ENCODE peak calls at places on chromosomes 5 and 9, in six cellular contexts. H is NCI-H2171 treated with DMSO at 0.1 percent for 48 hours; L is stimulated activated naive CD4-positive, alpha-beta T cell treated with Interleukin-2 at 50 U/mL for 16 hours; E is bronchial epithelial cell; M is stimulated activated effector memory CD8-positive, alpha-beta T cell treated with anti-CD3 and anti-CD28 coated beads, Interleukin-12 subunit alpha, Interleukin-12 subunit beta, amount 100 ng/mL, for 72 hours; N is activated T-cell treated with anti-CD3 and anti-CD28 coated beads for 48 hours. W is an unnamed sample.

GRCh38 chr5:141250576-141250975 is 5.4 kb downstream of the PCDHB15 start:
- DNase-seq in H (peak; percentile 18), L (no peak), E (no peak), M (no peak), N (no peak), W (no peak)

GRCh38 chr5:110873773-110874437 is 135.1 kb downstream of the SLC25A46 start:
- DNase-seq in H (no peak), L (no peak), E (no peak), M (no peak), N (no peak), W (no peak)

GRCh38 chr9:125663127-125663526 is 43.9 kb downstream of the MAPKAP1 start:
- DNase-seq in H (no peak), L (no peak), E (peak; percentile 84), M (no peak), N (no peak), W (no peak)

GRCh38 chr9:122168356-122168755 is 8.6 kb downstream of the MORN5 start:
- DNase-seq in H (no peak), L (no peak), E (no peak), M (no peak), N (no peak), W (no peak)

GRCh38 chr9:127884427-127884911 is 7.0 kb upstream of the AK1 start:
- DNase-seq in H (peak; percentile 97), L (no peak), E (no peak), M (no peak), N (no peak), W (no peak)

GRCh38 chr9:113622600-113623400 is 159.3 kb downstream of the RGS3 start:
- DNase-seq in H (peak; percentile 56), L (peak; percentile 43), E (peak; percentile 71), M (no peak), N (peak; percentile 78), W (no peak)

GRCh38 chr5:170503970-170504525 is at the start of gene KCNIP1:
- DNase-seq in H (peak; percentile 20), L (no peak), E (no peak), M (no peak), N (no peak), W (no peak)

GRCh38 chr5:175494271-175495183 is 16.2 kb downstream of the SFXN1 start:
- DNase-seq in H (no peak), L (no peak), E (peak; percentile 79), M (no peak), N (no peak), W (no peak)

GRCh38 chr9:88198346-88198807 is 60.1 kb upstream of the SPATA31C2 start:
- DNase-seq in H (no peak), L (no peak), E (peak; percentile 35), M (no peak), N (no peak), W (no peak)

GRCh38 chr9:137236936-137237421 is 4.1 kb upstream of the TUBB4B start:
- DNase-seq in H (peak; percentile 55), L (no peak), E (no peak), M (no peak), N (no peak), W (no peak)

GRCh38 chr5:138716456-138716924 is 36.7 kb upstream of the CTNNA1 start:
- DNase-seq in H (no peak), L (no peak), E (no peak), M (no peak), N (no peak), W (no peak)

GRCh38 chr9:83986765-83987401 is 6.3 kb downstream of the RMI1 start:
- DNase-seq in H (no peak), L (peak; percentile 22), E (peak; percentile 67), M (no peak), N (no peak), W (no peak)

GRCh38 chr9:135455401-135456030 is 24.1 kb upstream of the PPP1R26 start:
- DNase-seq in H (no peak), L (no peak), E (no peak), M (no peak), N (no peak), W (no peak)

GRCh38 chr5:142474426-142474825 is 149.6 kb upstream of the SPRY4 start:
- DNase-seq in H (no peak), L (no peak), E (peak; percentile 71), M (no peak), N (no peak), W (no peak)

GRCh38 chr5:100838048-100838473 is 65.0 kb downstream of the ST8SIA4 start:
- DNase-seq in H (no peak), L (no peak), E (peak; percentile 28), M (no peak), N (no peak), W (no peak)

GRCh38 chr5:172556262-172556661 is 84.8 kb upstream of the NEURL1B start:
- DNase-seq in H (no peak), L (no peak), E (peak; percentile 20), M (no peak), N (no peak), W (no peak)

GRCh38 chr5:80078921-80079320 is 43.8 kb downstream of the THBS4 start:
- DNase-seq in H (no peak), L (no peak), E (no peak), M (no peak), N (no peak), W (no peak)

GRCh38 chr9:68775003-68775730 is 70.1 kb downstream of the PIP5K1B start:
- DNase-seq in H (no peak), L (no peak), E (peak; percentile 70), M (no peak), N (no peak), W (no peak)

GRCh38 chr9:117034862-117035261 is 347.8 kb downstream of the TRIM32 start:
- DNase-seq in H (no peak), L (no peak), E (peak; percentile 33), M (no peak), N (no peak), W (no peak)

GRCh38 chr9:68739631-68740174 is 34.7 kb downstream of the PIP5K1B start:
- DNase-seq in H (no peak), L (no peak), E (no peak), M (no peak), N (no peak), W (no peak)

GRCh38 chr5:168707646-168708300 is 128.6 kb upstream of the PANK3 start:
- DNase-seq in H (no peak), L (no peak), E (no peak), M (no peak), N (no peak), W (no peak)

GRCh38 chr9:84573098-84573497 is 96.4 kb upstream of the NTRK2 start:
- DNase-seq in H (no peak), L (no peak), E (no peak), M (no peak), N (no peak), W (no peak)

GRCh38 chr5:178216088-178216534 is 11.8 kb downstream of the HNRNPAB start:
- DNase-seq in H (no peak), L (no peak), E (no peak), M (no peak), N (no peak), W (no peak)

GRCh38 chr9:136628287-136628686 is 34.4 kb upstream of the EGFL7 start:
- DNase-seq in H (no peak), L (no peak), E (no peak), M (no peak), N (no peak), W (no peak)

GRCh38 chr5:153504726-153505125 is 14.3 kb downstream of the GRIA1 start:
- DNase-seq in H (peak; percentile 46), L (no peak), E (no peak), M (no peak), N (no peak), W (no peak)

GRCh38 chr9:99682870-99683269 is 138.8 kb upstream of the NR4A3 start:
- DNase-seq in H (no peak), L (no peak), E (no peak), M (no peak), N (no peak), W (no peak)

GRCh38 chr9:2427016-2427891 is 194.3 kb upstream of the VLDLR start:
- DNase-seq in H (no peak), L (no peak), E (peak; percentile 83), M (no peak), N (no peak), W (no peak)

GRCh38 chr9:123925161-123925560 is 4.8 kb downstream of the DENND1A start:
- DNase-seq in H (no peak), L (no peak), E (no peak), M (no peak), N (no peak), W (no peak)

GRCh38 chr5:95216136-95216955 is 68.5 kb downstream of the MCTP1 start:
- DNase-seq in H (peak; percentile 11), L (no peak), E (peak; percentile 60), M (no peak), N (no peak), W (no peak)

GRCh38 chr5:126184474-126184873 is 238.7 kb upstream of the GRAMD2B start:
- DNase-seq in H (no peak), L (no peak), E (no peak), M (no peak), N (no peak), W (no peak)

GRCh38 chr5:72280655-72281069 is 39.4 kb downstream of the MRPS27 start:
- DNase-seq in H (no peak), L (no peak), E (peak; percentile 33), M (no peak), N (no peak), W (no peak)

GRCh38 chr5:79699766-79700400 is 10.2 kb downstream of the CMYA5 start:
- DNase-seq in H (no peak), L (no peak), E (no peak), M (no peak), N (no peak), W (no peak)

GRCh38 chr9:18233776-18234445 is 240.0 kb upstream of the ADAMTSL1 start:
- DNase-seq in H (no peak), L (no peak), E (peak; percentile 71), M (no peak), N (no peak), W (no peak)

GRCh38 chr9:23309800-23310199 is 516.2 kb downstream of the ELAVL2 start:
- DNase-seq in H (no peak), L (no peak), E (no peak), M (no peak), N (no peak), W (no peak)

GRCh38 chr5:36357391-36357790 is 55.7 kb upstream of the RANBP3L start:
- DNase-seq in H (no peak), L (no peak), E (no peak), M (no peak), N (no peak), W (no peak)

GRCh38 chr9:134622896-134623407 is 18.7 kb upstream of the COL5A1 start:
- DNase-seq in H (no peak), L (no peak), E (no peak), M (no peak), N (no peak), W (no peak)

W was measured in T-helper 17 cell.